ENCODE peak calls at places on chromosomes 5 and 9, in five cellular contexts. I is CD8-positive, alpha-beta memory T cell; P is left ventricle myocardium inferior; D is hepatocyte; F is aorta. M is an unnamed sample.

GRCh38 chr5:155987261-155987810 is 339.6 kb upstream of the SGCD start:
- DNase-seq in I (no peak), P (no peak), D (no peak), F (no peak), M (no peak)

GRCh38 chr5:57889558-57889957 is 406.9 kb upstream of the ACTBL2 start:
- DNase-seq in I (no peak), P (no peak), D (peak; percentile 54), F (no peak), M (peak; percentile 37)

GRCh38 chr9:4048441-4048840 is 251.4 kb downstream of the GLIS3 start:
- DNase-seq in I (no peak), P (no peak), D (peak; percentile 52), F (no peak), M (peak; percentile 39)

GRCh38 chr5:93571111-93571977 is 9.7 kb downstream of the NR2F1-AS1 start:
- DNase-seq in I (no peak), P (no peak), D (no peak), F (no peak), M (peak; percentile 37)

GRCh38 chr5:74765929-74766328 is 988 bp downstream of the GFM2 start:
- DNase-seq in I (no peak), P (no peak), D (no peak), F (no peak), M (peak; percentile 1)

GRCh38 chr5:155082401-155082800 is 68.8 kb downstream of the KIF4B start:
- DNase-seq in I (no peak), P (no peak), D (no peak), F (no peak), M (no peak)

GRCh38 chr5:149954798-149955197 is 5.8 kb upstream of the SLC26A2 start:
- DNase-seq in I (no peak), P (no peak), D (no peak), F (no peak), M (no peak)

GRCh38 chr9:127934986-127935385 is 2.7 kb downstream of the DPM2 start:
- DNase-seq in I (no peak), P (no peak), D (no peak), F (no peak), M (no peak)

GRCh38 chr9:133725886-133726285 is 12.3 kb downstream of the SARDH start:
- DNase-seq in I (no peak), P (no peak), D (no peak), F (peak; percentile 23), M (no peak)

GRCh38 chr5:108481355-108481931 is 99.5 kb upstream of the FBXL17 start:
- DNase-seq in I (no peak), P (no peak), D (peak; percentile 69), F (no peak), M (peak; percentile 62)

GRCh38 chr5:113331201-113331551 is 103.6 kb downstream of the TSSK1B start:
- DNase-seq in I (no peak), P (no peak), D (peak; percentile 18), F (no peak), M (no peak)

GRCh38 chr5:143506881-143507552 is 103.5 kb upstream of the NR3C1 start:
- DNase-seq in I (no peak), P (no peak), D (peak; percentile 79), F (no peak), M (peak; percentile 14)

GRCh38 chr9:121239071-121239470 is 28.9 kb upstream of the GSN start:
- DNase-seq in I (no peak), P (no peak), D (no peak), F (no peak), M (no peak)

GRCh38 chr9:100602302-100602930 is 24.5 kb downstream of the CAVIN4 start:
- DNase-seq in I (no peak), P (no peak), D (peak; percentile 74), F (no peak), M (peak; percentile 91)

GRCh38 chr9:27534131-27534530 is 4.5 kb upstream of the MOB3B start:
- DNase-seq in I (no peak), P (no peak), D (no peak), F (no peak), M (peak; percentile 16)

GRCh38 chr9:134375430-134376385 is 49.5 kb downstream of the RXRA start:
- DNase-seq in I (no peak), P (peak; percentile 75), D (no peak), F (no peak), M (peak; percentile 72)

GRCh38 chr5:138685052-138685755 is 68.0 kb upstream of the CTNNA1 start:
- DNase-seq in I (no peak), P (no peak), D (no peak), F (no peak), M (no peak)

GRCh38 chr9:96031366-96031824 is 155.9 kb downstream of the ERCC6L2 start:
- DNase-seq in I (no peak), P (peak; percentile 35), D (peak; percentile 77), F (peak; percentile 83), M (peak; percentile 33)

GRCh38 chr9:79008916-79009315 is 562.8 kb upstream of the TLE4 start:
- DNase-seq in I (no peak), P (no peak), D (no peak), F (no peak), M (no peak)